ENCODE peak calls at places on chromosomes 16 and 17, in eight cellular contexts. N, R, J, M, Z, S, D and T are unnamed samples.

GRCh38 chr16:84138824-84139627 is 6.0 kb downstream of the HSDL1 start:
- DNase-seq in D (peak; percentile 58), Z (peak; percentile 68), M (no peak), N (no peak), S (no peak), J (peak; percentile 49), R (no peak), T (no peak)

GRCh38 chr16:50274771-50275415 is 8.5 kb downstream of the ADCY7 start:
- DNase-seq in J (no peak), Z (peak; percentile 23), M (no peak), S (no peak), N (no peak), D (no peak), R (no peak), T (no peak)

GRCh38 chr16:7303014-7303676 is 29.5 kb upstream of the RBFOX1 start:
- DNase-seq in J (no peak), N (no peak), R (no peak), S (no peak), M (no peak), Z (no peak), D (no peak), T (no peak)

GRCh38 chr16:79307214-79307613 is 293.3 kb downstream of the MAF start:
- DNase-seq in R (no peak), J (no peak), N (no peak), Z (peak; percentile 57), D (no peak), S (no peak), M (no peak), T (no peak)

GRCh38 chr17:41521574-41522261 is 3.0 kb upstream of the KRT15 start:
- DNase-seq in S (peak; percentile 87), Z (no peak), D (peak; percentile 53), J (peak; percentile 4), M (no peak), N (peak; percentile 84), R (no peak), T (peak; percentile 57)

GRCh38 chr17:81712468-81713003 is 452 bp downstream of the SLC25A10 start:
- DNase-seq in J (no peak), R (peak; percentile 17), S (peak; percentile 38), M (no peak), Z (no peak), D (no peak), N (no peak), T (no peak)

GRCh38 chr17:36529121-36529520 is 5.5 kb downstream of the MYO19 start:
- DNase-seq in N (no peak), Z (no peak), J (peak; percentile 4), R (no peak), M (no peak), D (peak; percentile 3), S (peak; percentile 47), T (no peak)

GRCh38 chr16:24729967-24730815 is 740 bp downstream of the TNRC6A start:
- DNase-seq in Z (peak; percentile 42), S (no peak), J (peak; percentile 57), N (no peak), D (peak; percentile 28), R (peak; percentile 30), M (no peak), T (peak; percentile 30)

GRCh38 chr16:24328835-24329418 is 72.8 kb downstream of the CACNG3 start:
- DNase-seq in M (no peak), S (no peak), R (no peak), N (no peak), D (no peak), Z (no peak), J (no peak), T (no peak)

GRCh38 chr17:17572010-17572785 is 19.3 kb downstream of the PEMT start:
- DNase-seq in N (no peak), J (no peak), M (no peak), S (no peak), R (no peak), Z (no peak), D (no peak), T (no peak)

GRCh38 chr17:34556384-34556783 is 23.0 kb upstream of the TMEM132E start:
- DNase-seq in S (no peak), D (peak; percentile 11), J (no peak), N (no peak), R (no peak), M (no peak), Z (no peak), T (peak; percentile 70)

GRCh38 chr16:80299416-80299815 is 241.4 kb upstream of the DYNLRB2 start:
- DNase-seq in J (no peak), N (no peak), S (no peak), R (no peak), D (peak; percentile 27), M (no peak), Z (no peak), T (no peak)

GRCh38 chr17:48011405-48012150 is 26.0 kb downstream of the COPZ2 start:
- DNase-seq in Z (no peak), S (peak; percentile 39), R (no peak), M (no peak), J (peak; percentile 88), D (no peak), N (no peak), T (peak; percentile 59)

GRCh38 chr17:57121308-57122042 is 36.4 kb downstream of the AKAP1 start:
- DNase-seq in J (peak; percentile 58), R (no peak), Z (no peak), N (no peak), M (no peak), S (peak; percentile 49), D (peak; percentile 51), T (peak; percentile 70)

GRCh38 chr17:17892009-17892408 is 55.2 kb upstream of the SREBF1 start:
- DNase-seq in J (no peak), Z (no peak), D (no peak), N (no peak), R (no peak), S (no peak), M (no peak), T (no peak)

GRCh38 chr17:81715872-81716673 is 4.0 kb downstream of the SLC25A10 start:
- DNase-seq in D (no peak), N (no peak), S (no peak), R (no peak), M (no peak), Z (no peak), J (no peak), T (no peak)

GRCh38 chr17:880074-880870 is 98.1 kb downstream of the MRM3 start:
- DNase-seq in M (no peak), D (peak; percentile 75), N (no peak), Z (peak; percentile 58), J (no peak), S (peak; percentile 22), R (peak; percentile 46), T (no peak)

GRCh38 chr17:72253597-72253996 is 132.8 kb downstream of the SOX9 start:
- DNase-seq in Z (no peak), R (no peak), M (no peak), J (no peak), N (no peak), D (no peak), S (no peak), T (no peak)

GRCh38 chr17:41695954-41696720 is 7.5 kb downstream of the EIF1 start:
- DNase-seq in J (peak; percentile 75), N (no peak), Z (peak; percentile 66), R (peak; percentile 54), S (peak; percentile 94), D (peak; percentile 87), M (peak; percentile 54), T (peak; percentile 64)

GRCh38 chr17:75914643-75915265 is 10.1 kb upstream of the MRPL38 start:
- DNase-seq in J (no peak), R (no peak), S (no peak), D (no peak), N (no peak), Z (no peak), M (no peak), T (peak; percentile 66)
- TF ChIP-seq CTCF in J (no peak), R (no peak), S (no peak), D (no peak), N (no peak), Z (no peak), M (no peak), T (no peak)

DNA sequence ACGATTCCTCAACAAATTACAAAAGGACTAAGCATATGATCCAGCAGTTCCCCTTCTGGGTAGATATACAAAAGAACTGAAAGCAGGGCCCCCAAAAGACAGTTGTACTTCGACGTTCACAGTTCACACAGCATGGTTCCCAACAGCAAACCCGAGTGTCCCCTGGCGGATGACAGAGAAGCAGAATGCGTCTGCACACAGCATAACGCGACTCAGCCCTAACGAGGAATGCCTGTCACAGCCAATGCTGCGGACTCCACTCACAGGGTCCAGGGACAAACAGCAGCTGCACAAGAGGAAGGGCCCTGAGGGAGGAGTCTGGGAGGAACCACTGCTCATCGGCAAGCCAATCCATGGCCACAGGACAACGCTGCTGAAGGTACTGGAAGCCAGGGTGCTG is 132.9 kb downstream of the ANKRD11 start:
- DNase-seq in J (peak; percentile 28), Z (peak; percentile 68), M (no peak), S (no peak), D (no peak), R (no peak), N (no peak), T (no peak)
- TF ChIP-seq CTCF in J (no peak), Z (no peak), M (no peak), S (no peak), D (no peak), R (no peak), N (no peak), T (no peak)

DNA sequence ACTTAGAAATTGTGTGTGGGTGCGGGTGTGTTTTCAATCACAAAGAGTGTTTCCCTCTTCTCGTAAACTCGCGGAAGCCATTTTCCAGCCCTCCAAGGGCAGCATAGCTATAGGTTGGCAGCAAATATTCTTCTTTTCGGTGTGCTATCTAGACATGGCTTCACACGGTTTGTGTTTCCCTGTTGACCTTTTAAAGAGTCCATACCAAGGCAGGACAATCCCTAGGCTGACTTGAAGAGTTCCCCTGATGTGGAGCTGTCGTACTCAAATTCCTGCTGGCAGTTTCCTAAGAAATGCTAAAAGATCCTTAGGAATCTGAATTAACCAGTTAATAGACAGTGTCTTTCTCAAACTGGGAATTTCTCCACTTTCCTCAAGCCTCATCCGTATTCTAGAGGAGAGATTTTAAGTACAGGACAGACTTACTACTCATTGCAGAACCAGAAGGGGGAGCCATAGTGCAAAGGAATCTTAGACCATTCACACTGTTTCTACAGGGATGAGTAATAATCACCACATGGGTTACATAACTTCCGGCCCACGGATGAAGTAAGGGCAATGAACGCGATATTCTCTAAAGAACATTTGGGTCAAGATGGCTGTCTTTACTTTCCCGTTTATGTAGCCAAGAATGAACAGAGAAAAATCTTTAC is 288.6 kb upstream of the ELAC2 start:
- DNase-seq in M (no peak), J (peak; percentile 56), S (peak; percentile 94), N (no peak), R (no peak), Z (no peak), D (peak; percentile 90), T (peak; percentile 18)
- TF ChIP-seq CTCF in M (no peak), J (peak; percentile 37), S (peak; percentile 38), N (no peak), R (no peak), Z (peak; percentile 23), D (peak; percentile 77), T (peak; percentile 29)

DNA sequence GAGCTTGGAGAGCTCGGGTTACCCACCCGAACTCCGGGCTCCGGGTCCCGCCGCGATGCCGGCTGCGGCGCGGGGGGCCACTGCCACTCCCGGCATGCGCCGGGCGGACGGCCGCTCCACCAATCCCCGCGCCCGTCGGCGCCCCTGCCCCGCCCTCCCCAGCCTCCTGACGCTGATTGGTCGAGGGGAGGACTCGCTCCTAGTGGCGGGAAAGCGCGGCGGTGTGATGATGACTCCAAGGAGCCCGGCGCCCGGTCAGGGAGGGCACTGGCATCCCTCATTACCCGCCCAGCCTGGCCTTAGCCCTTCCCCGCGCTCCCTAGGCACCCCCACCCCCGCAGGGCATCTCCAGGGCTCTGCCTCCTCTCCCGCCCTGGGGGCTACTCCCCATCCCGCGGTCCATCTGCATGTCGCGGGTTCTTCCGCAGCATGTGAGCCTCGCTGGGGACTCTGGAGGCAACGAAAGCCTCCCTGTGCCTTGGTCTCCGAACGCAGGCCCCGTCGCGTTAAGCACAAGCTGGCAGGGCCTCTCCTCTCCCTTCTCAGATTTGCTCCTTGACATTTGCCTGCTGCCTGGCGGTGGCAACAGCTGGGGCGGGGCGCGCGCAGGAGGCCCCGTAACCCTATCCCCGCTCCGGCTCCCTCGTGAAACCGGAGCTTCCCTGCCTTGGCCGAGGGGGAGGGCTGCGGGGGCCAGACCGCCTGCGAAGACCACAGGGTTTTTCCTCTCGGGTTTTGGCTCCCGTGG is 1.7 kb downstream of the ATP2A1 start:
- DNase-seq in S (peak; percentile 82), R (peak; percentile 86), M (peak; percentile 49), Z (peak; percentile 88), D (peak; percentile 75), J (peak; percentile 94), N (peak; percentile 88), T (peak; percentile 93)
- TF ChIP-seq CTCF in S (no peak), R (peak; percentile 18), M (no peak), Z (no peak), D (no peak), J (no peak), N (peak; percentile 18), T (no peak)